ENCODE peak calls at places on chromosomes 5 and 9, in five cellular contexts. K is small intestine, Q is GM13976, V is AML-193, B is MV-4-11. E is an unnamed sample.

GRCh38 chr5:177022386-177023246 is at the start of gene ZNF346:
- DNase-seq in K (peak), Q (peak), V (peak), B (peak), E (peak)

GRCh38 chr9:6428940-6429889 is 16.2 kb downstream of the UHRF2 start:
- DNase-seq in K (peak), Q (no peak), V (no peak), B (peak), E (peak)

GRCh38 chr5:130222638-130223037 is 318.4 kb downstream of the CHSY3 start:
- DNase-seq in K (no peak), Q (no peak), V (no peak), B (no peak), E (no peak)

GRCh38 chr9:134590240-134591081 is 51.1 kb upstream of the COL5A1 start:
- DNase-seq in K (no peak), Q (no peak), V (no peak), B (peak), E (no peak)

GRCh38 chr5:113524927-113525326 is 11.4 kb downstream of the YTHDC2 start:
- DNase-seq in K (no peak), Q (peak), V (peak), B (peak), E (peak)

GRCh38 chr5:6601271-6601670 is 31.6 kb downstream of the NSUN2 start:
- DNase-seq in K (no peak), Q (no peak), V (no peak), B (no peak), E (no peak)

GRCh38 chr9:110785166-110785565 is 116.6 kb downstream of the MUSK start:
- DNase-seq in K (no peak), Q (no peak), V (no peak), B (no peak), E (no peak)

GRCh38 chr9:112558476-112558875 is 71.8 kb downstream of the KIAA1958 start:
- DNase-seq in K (no peak), Q (no peak), V (no peak), B (no peak), E (no peak)

GRCh38 chr5:132013006-132013689 is 1.7 kb upstream of the ACSL6 start:
- DNase-seq in K (no peak), Q (no peak), V (no peak), B (no peak), E (no peak)

GRCh38 chr5:33832904-33833575 is 58.8 kb downstream of the ADAMTS12 start:
- DNase-seq in K (no peak), Q (no peak), V (no peak), B (no peak), E (no peak)

GRCh38 chr9:76215066-76215465 is 179.2 kb downstream of the RFK start:
- DNase-seq in K (no peak), Q (no peak), V (no peak), B (no peak), E (no peak)

GRCh38 chr9:71752928-71753327 is 15.4 kb downstream of the CEMIP2 start:
- DNase-seq in K (no peak), Q (no peak), V (no peak), B (no peak), E (no peak)

GRCh38 chr5:171630047-171630669 is 155.5 kb upstream of the SMIM23 start:
- DNase-seq in K (peak), Q (no peak), V (no peak), B (no peak), E (no peak)

GRCh38 chr5:58357121-58357520 is 102.8 kb downstream of the PLK2 start:
- DNase-seq in K (no peak), Q (no peak), V (no peak), B (no peak), E (no peak)

GRCh38 chr5:177336112-177336511 is 15.4 kb downstream of the LMAN2 start:
- DNase-seq in K (peak), Q (no peak), V (peak), B (peak), E (no peak)

GRCh38 chr9:3687136-3687535 is 161.3 kb upstream of the RFX3 start:
- DNase-seq in K (no peak), Q (no peak), V (no peak), B (no peak), E (no peak)

GRCh38 chr5:2007906-2008437 is 125.2 kb upstream of the IRX4 start:
- DNase-seq in K (no peak), Q (no peak), V (no peak), B (no peak), E (no peak)

GRCh38 chr9:116160676-116161571 is 7.3 kb downstream of the PAPPA start:
- DNase-seq in K (no peak), Q (no peak), V (no peak), B (no peak), E (no peak)

GRCh38 chr9:118482311-118482710 is 778.1 kb downstream of the TLR4 start:
- DNase-seq in K (no peak), Q (no peak), V (no peak), B (no peak), E (no peak)

GRCh38 chr5:141234109-141234508 is 11.0 kb downstream of the PCDHB14 start:
- DNase-seq in K (no peak), Q (no peak), V (no peak), B (no peak), E (no peak)

GRCh38 chr5:160379485-160379884 is 9.1 kb upstream of the C1QTNF2 start:
- DNase-seq in K (no peak), Q (no peak), V (no peak), B (peak), E (no peak)

GRCh38 chr9:120545691-120546565 is 34.0 kb downstream of the CDK5RAP2 start:
- DNase-seq in K (no peak), Q (no peak), V (no peak), B (no peak), E (no peak)